ENCODE peak calls at places on chromosomes 1 and 21, in ten cellular contexts. Z is choroid plexus epithelial cell, D is fibroblast of lung, X is Calu3, C is fibroblast of the aortic adventitia, T is RWPE1, W is left lung, Y is A549, U is body of pancreas, K is tibial nerve. S is an unnamed sample.
A peak's percentile ranks its signal among the peaks of the same experiment; 100 is the strongest.

GRCh38 chr1:145858238-145858936 is 494 bp downstream of the PIAS3 start:
- DNase-seq in T (peak; percentile 67), C (peak; percentile 34), W (peak; percentile 64), K (peak; percentile 63), Z (peak; percentile 49), D (peak; percentile 17), U (peak; percentile 58), X (peak; percentile 61), Y (peak; percentile 48), S (no peak)

GRCh38 chr1:214581785-214582184 is 21.2 kb upstream of the CENPF start:
- DNase-seq in U (no peak), T (peak; percentile 81), K (no peak), Y (peak; percentile 48), D (peak; percentile 74), C (peak; percentile 70), W (no peak), Z (peak; percentile 61), X (peak; percentile 84), S (no peak)

GRCh38 chr1:246219508-246220030 is 287.5 kb downstream of the SMYD3 start:
- DNase-seq in Y (no peak), D (peak; percentile 17), Z (peak; percentile 52), U (peak; percentile 10), W (no peak), C (no peak), T (no peak), K (no peak), X (no peak), S (no peak)

GRCh38 chr1:201655910-201656669 is 117.2 kb downstream of the NAV1 start:
- DNase-seq in W (no peak), D (no peak), C (peak; percentile 70), Z (no peak), X (no peak), U (no peak), K (no peak), Y (no peak), T (no peak), S (no peak)

GRCh38 chr1:168664069-168664834 is 64.8 kb downstream of the DPT start:
- DNase-seq in T (no peak), W (no peak), X (no peak), K (no peak), Y (no peak), Z (no peak), U (no peak), C (no peak), D (no peak), S (no peak)

GRCh38 chr1:11944358-11944981 is 10.0 kb downstream of the PLOD1 start:
- DNase-seq in Z (peak; percentile 43), K (no peak), U (no peak), Y (no peak), C (no peak), T (no peak), D (no peak), X (no peak), W (no peak), S (no peak)

GRCh38 chr1:32470431-32470830 is 5.6 kb downstream of the ZBTB8B start:
- DNase-seq in W (no peak), Z (no peak), Y (no peak), D (peak; percentile 25), T (no peak), X (no peak), U (no peak), C (peak; percentile 81), K (no peak), S (no peak)

GRCh38 chr1:100930494-100930893 is 34.6 kb downstream of the SLC30A7 start:
- DNase-seq in Z (no peak), Y (no peak), D (no peak), C (no peak), U (no peak), X (no peak), W (no peak), T (no peak), K (no peak), S (no peak)

GRCh38 chr1:178941849-178942248 is 71.0 kb upstream of the ANGPTL1 start:
- DNase-seq in T (no peak), C (peak; percentile 58), K (no peak), X (no peak), W (no peak), Y (no peak), D (peak; percentile 56), U (no peak), Z (no peak), S (no peak)

GRCh38 chr1:20596106-20596505 is 7.2 kb downstream of the CDA start:
- DNase-seq in Y (no peak), X (no peak), D (no peak), K (no peak), W (no peak), U (no peak), C (no peak), T (no peak), Z (peak; percentile 37), S (no peak)

GRCh38 chr1:204751883-204752687 is 66.5 kb upstream of the LRRN2 start:
- DNase-seq in C (no peak), K (no peak), W (no peak), T (peak; percentile 33), Z (no peak), U (peak; percentile 17), X (peak; percentile 85), Y (peak; percentile 85), D (no peak), S (no peak)

GRCh38 chr21:26041441-26042180 is 129.0 kb downstream of the APP start:
- DNase-seq in Z (peak; percentile 56), U (no peak), D (peak; percentile 58), K (no peak), W (no peak), X (no peak), Y (no peak), T (peak; percentile 54), C (peak; percentile 37), S (no peak)

GRCh38 chr21:45983981-45984551 is 2.5 kb downstream of the COL6A1 start:
- DNase-seq in C (peak; percentile 52), Z (no peak), X (no peak), D (no peak), U (no peak), T (no peak), Y (no peak), K (no peak), W (peak; percentile 35), S (peak; percentile 13)

DNA sequence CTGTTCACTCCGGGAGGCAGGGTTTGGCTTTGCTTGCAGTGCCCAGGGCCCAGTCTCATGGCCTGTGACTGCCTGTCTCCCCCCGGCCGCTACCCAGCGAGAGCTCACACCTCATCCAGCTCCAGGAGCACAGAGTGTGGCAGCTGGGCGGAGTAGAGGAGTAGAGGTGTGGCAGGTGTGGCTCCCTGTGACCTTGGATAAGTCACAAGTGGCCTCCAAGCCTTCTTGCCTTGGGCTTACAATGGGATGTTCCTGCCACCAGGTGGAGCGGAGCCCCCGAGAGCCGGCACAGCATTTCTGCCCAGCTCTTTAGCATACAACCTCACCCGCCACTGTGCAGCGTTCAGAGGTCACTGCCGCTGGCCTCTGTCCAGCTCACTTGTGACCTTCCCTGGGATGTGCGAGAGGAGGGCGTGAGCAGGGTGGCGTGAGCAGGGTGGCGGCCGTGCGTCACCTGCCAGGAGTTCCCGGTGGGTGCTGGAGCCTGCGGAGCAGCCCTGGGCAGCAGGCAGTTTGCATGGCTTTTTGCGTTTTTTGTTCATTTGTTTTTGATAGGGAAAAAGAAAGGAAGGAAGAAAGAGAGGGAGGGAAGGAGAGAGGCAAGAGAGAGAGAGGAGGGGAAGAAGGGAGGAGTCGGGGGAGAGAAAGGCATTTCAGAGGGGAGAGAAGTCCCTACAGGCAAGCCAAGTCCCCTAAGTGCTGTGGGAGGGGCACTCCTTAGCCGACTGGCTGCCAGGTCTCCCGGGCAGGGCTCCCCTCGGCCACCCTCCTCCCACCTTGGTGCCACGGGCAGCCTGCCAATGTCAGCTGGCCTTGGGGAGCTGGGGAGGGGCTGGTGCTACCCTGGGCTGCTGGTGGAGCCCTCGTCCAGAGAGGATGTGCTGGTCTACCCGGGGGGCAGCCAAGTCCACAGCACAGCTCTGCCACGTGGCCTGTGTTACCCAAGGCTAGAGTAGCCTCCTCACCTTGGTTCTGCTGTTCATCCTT is 42.6 kb downstream of the CRYAA start:
- DNase-seq in Z (no peak), C (peak; percentile 3), X (peak; percentile 24), Y (no peak), W (peak; percentile 66), D (no peak), T (no peak), K (peak; percentile 4), U (peak; percentile 80), S (no peak)
- TF ChIP-seq CTCF in Z (peak; percentile 43), C (peak; percentile 24), X (no peak), Y (no peak), W (peak; percentile 38), D (no peak), T (no peak), K (no peak), U (no peak), S (no peak)

DNA sequence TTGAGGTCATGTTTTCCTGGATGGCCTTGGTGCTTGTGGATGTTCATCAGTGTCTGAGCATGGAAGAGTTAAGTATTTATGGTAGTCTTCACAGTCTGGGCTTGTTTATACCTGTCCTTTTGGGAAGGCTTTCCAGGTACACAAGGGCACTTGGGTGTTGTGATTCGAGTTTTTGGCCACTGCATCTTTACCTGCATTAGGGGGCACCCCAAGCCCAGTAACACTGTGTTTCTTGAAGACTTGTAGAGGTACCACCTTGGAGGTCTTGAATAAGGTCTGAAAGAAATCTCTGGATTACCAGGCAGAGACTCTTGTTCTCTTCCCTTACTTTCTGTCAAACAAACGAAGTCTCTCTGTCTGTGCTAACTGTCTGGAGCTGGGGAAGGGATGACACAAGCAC is 34.4 kb upstream of the ROR1 start:
- DNase-seq in X (no peak), C (no peak), Z (no peak), Y (no peak), T (no peak), U (no peak), K (no peak), W (no peak), D (no peak), S (no peak)
- TF ChIP-seq CTCF in X (no peak), C (no peak), Z (no peak), Y (no peak), T (no peak), U (no peak), K (no peak), W (no peak), D (no peak), S (no peak)

DNA sequence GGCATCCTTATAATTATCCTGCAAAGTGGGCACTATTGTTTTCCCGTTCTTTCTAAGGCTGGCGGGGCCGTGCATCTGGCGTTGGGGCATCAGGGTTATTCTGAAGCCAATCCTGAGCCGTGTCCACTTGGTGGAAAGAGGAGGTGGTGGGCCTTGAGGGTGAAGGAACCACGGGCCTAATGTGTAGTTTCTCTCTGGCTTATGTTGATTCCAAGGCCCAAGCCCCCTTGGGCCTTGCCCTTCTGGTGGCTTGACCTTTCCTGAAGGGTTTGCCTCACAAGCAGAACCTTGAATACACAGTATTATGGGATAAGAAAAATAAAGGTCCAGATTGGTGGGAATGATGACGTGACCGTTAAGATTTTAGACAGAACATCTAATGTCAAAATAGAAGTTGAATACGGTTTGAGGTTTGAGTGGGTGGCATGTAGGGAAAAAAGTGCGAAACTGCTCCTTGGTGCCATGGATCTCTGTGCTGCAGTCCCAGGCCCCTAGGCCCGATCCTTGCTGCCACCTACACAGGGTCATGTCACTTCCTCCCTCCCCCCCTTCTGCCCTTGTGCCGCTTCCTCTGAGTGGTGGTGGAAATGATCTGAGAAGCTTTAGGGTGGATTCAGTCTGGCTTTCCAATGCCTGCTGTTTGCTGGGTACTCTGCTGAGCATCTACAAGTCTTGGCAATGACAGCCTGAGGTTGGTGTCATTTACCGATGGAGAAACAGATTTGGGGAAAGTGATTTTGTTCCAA is 90.5 kb downstream of the PRDM2 start:
- DNase-seq in W (no peak), C (no peak), U (no peak), D (no peak), T (no peak), X (no peak), K (no peak), Z (no peak), Y (no peak), S (no peak)
- TF ChIP-seq CTCF in W (no peak), C (no peak), U (no peak), D (no peak), T (no peak), X (no peak), K (no peak), Z (no peak), Y (no peak), S (no peak)

GRCh38 chr1:218524986-218525385 is 179.8 kb downstream of the TGFB2 start:
- DNase-seq in W (no peak), Y (no peak), C (no peak), D (no peak), U (no peak), T (no peak), Z (no peak), K (no peak), X (no peak), S (no peak)
- TF ChIP-seq CTCF in W (no peak), Y (no peak), C (no peak), D (no peak), U (no peak), T (no peak), Z (no peak), K (no peak), X (no peak), S (no peak)